ENCODE peak calls at places on chromosomes 2 and 18, in eight cellular contexts. R is fibroblast of mammary gland, E is right lobe of liver, B is Calu3, U is A549, D is neural progenitor cell, A is bronchial epithelial cell, G is heart left ventricle. Z is an unnamed sample.

GRCh38 chr2:85718885-85719487 is 24.8 kb downstream of the GNLY start:
- DNase-seq in R (no peak), E (peak), B (no peak), U (no peak), D (no peak), A (no peak), G (peak), Z (no peak)

GRCh38 chr18:3016584-3017292 is 3.8 kb upstream of the LPIN2 start:
- DNase-seq in R (peak), E (no peak), B (no peak), U (no peak), D (no peak), A (no peak), G (no peak), Z (no peak)

GRCh38 chr2:49616800-49617199 is 462.5 kb upstream of the FSHR start:
- DNase-seq in R (peak), E (no peak), B (peak), U (no peak), D (peak), A (peak), G (no peak), Z (no peak)

GRCh38 chr2:222753251-222753824 is 81.9 kb downstream of the MOGAT1 start:
- DNase-seq in R (peak), E (peak), B (no peak), U (no peak), D (peak), A (peak), G (peak), Z (no peak)

GRCh38 chr18:80166240-80166639 is 57.2 kb downstream of the ADNP2 start:
- DNase-seq in R (no peak), E (no peak), B (no peak), U (no peak), D (no peak), A (no peak), G (no peak), Z (no peak)

GRCh38 chr18:23302852-23303527 is 150.1 kb upstream of the RIOK3 start:
- DNase-seq in R (peak), E (no peak), B (no peak), U (no peak), D (no peak), A (peak), G (no peak), Z (no peak)

GRCh38 chr18:62324917-62325805 is at the start of gene TNFRSF11A:
- DNase-seq in R (peak), E (peak), B (peak), U (peak), D (peak), A (no peak), G (peak), Z (no peak)

GRCh38 chr2:145760781-145761649 is 1241.1 kb upstream of the ZEB2 start:
- DNase-seq in R (peak), E (no peak), B (peak), U (no peak), D (peak), A (peak), G (no peak), Z (no peak)

GRCh38 chr2:238306680-238306998 is 13.7 kb upstream of the TRAF3IP1 start:
- DNase-seq in R (no peak), E (peak), B (no peak), U (no peak), D (no peak), A (no peak), G (no peak), Z (peak)

GRCh38 chr2:238305965-238306679 is 14.2 kb upstream of the TRAF3IP1 start:
- DNase-seq in R (no peak), E (peak), B (no peak), U (no peak), D (no peak), A (no peak), G (no peak), Z (no peak)

GRCh38 chr2:238304116-238304515 is 15.7 kb upstream of the PER2 start:
- DNase-seq in R (no peak), E (peak), B (no peak), U (no peak), D (no peak), A (no peak), G (no peak), Z (peak)

GRCh38 chr2:238302751-238303150 is 14.3 kb upstream of the PER2 start:
- DNase-seq in R (no peak), E (no peak), B (no peak), U (no peak), D (no peak), A (no peak), G (no peak), Z (peak)

GRCh38 chr2:238305092-238305862 is 15.0 kb upstream of the TRAF3IP1 start:
- DNase-seq in R (no peak), E (no peak), B (no peak), U (no peak), D (no peak), A (peak), G (no peak), Z (peak)
- TF ChIP-seq CTCF in R (peak), E (peak), B (peak), U (peak), D (peak), A (peak), G (peak), Z (no peak)

DNA sequence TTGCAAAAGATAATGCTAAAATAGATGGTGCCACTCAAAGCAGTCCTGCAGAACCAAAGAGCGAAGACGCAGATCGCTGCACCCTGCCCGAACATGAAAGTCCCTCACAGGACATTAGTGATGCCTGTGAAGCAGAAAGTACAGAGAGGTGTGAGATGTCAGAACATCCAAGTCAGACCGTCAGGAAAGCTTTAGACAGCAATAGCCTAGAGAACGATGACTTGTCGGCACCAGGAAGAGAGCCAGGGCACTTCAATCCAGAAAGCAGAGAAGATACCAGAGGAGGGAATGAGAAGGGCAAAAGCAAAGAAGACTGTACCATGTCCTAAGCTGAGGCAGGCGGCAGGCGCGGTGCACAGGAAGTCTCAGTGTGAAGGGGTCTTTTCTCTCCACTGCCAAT is 34.8 kb upstream of the RBM44 start:
- DNase-seq in R (no peak), E (no peak), B (no peak), U (no peak), D (no peak), A (no peak), G (no peak), Z (no peak)
- TF ChIP-seq CTCF in R (no peak), E (no peak), B (no peak), U (no peak), D (no peak), A (no peak), G (no peak), Z (no peak)

GRCh38 chr2:101331202-101331601 is 22.7 kb upstream of the RNF149 start:
- DNase-seq in R (no peak), E (no peak), B (no peak), U (no peak), D (no peak), A (no peak), G (no peak), Z (no peak)

GRCh38 chr2:101330253-101330921 is 21.9 kb upstream of the RNF149 start:
- DNase-seq in R (no peak), E (no peak), B (peak), U (no peak), D (peak), A (no peak), G (peak), Z (no peak)

GRCh38 chr2:101328474-101329007 is 20.0 kb upstream of the RNF149 start:
- DNase-seq in R (peak), E (no peak), B (no peak), U (no peak), D (no peak), A (peak), G (peak), Z (no peak)

GRCh38 chr2:101329026-101329425 is 20.5 kb upstream of the RNF149 start:
- DNase-seq in R (no peak), E (no peak), B (no peak), U (no peak), D (no peak), A (peak), G (no peak), Z (no peak)

GRCh38 chr2:101332885-101333766 is 24.6 kb upstream of the RNF149 start:
- DNase-seq in R (no peak), E (no peak), B (no peak), U (no peak), D (no peak), A (no peak), G (no peak), Z (no peak)
- TF ChIP-seq CTCF in R (no peak), E (no peak), B (no peak), U (no peak), D (no peak), A (no peak), G (no peak), Z (no peak)

GRCh38 chr2:168246483-168247340 is 683 bp downstream of the STK39 start:
- DNase-seq in R (peak), E (peak), B (peak), U (peak), D (peak), A (peak), G (peak), Z (peak)
- TF ChIP-seq CTCF in R (no peak), E (peak), B (no peak), U (peak), D (peak), A (peak), G (peak), Z (no peak)

GRCh38 chr18:78445880-78446279 is 533.7 kb upstream of the SALL3 start:
- DNase-seq in R (no peak), E (no peak), B (no peak), U (no peak), D (no peak), A (no peak), G (no peak), Z (no peak)

GRCh38 chr18:78448106-78448505 is 531.5 kb upstream of the SALL3 start:
- DNase-seq in R (no peak), E (no peak), B (no peak), U (no peak), D (no peak), A (no peak), G (no peak), Z (no peak)
- TF ChIP-seq CTCF in R (no peak), E (no peak), B (no peak), U (no peak), D (peak), A (no peak), G (no peak), Z (no peak)

GRCh38 chr2:241273552-241273988 is 41.9 kb downstream of the HDLBP start:
- DNase-seq in R (no peak), E (no peak), B (no peak), U (no peak), D (peak), A (no peak), G (no peak), Z (no peak)
- TF ChIP-seq CTCF in R (no peak), E (no peak), B (no peak), U (no peak), D (peak), A (no peak), G (no peak), Z (no peak)

DNA sequence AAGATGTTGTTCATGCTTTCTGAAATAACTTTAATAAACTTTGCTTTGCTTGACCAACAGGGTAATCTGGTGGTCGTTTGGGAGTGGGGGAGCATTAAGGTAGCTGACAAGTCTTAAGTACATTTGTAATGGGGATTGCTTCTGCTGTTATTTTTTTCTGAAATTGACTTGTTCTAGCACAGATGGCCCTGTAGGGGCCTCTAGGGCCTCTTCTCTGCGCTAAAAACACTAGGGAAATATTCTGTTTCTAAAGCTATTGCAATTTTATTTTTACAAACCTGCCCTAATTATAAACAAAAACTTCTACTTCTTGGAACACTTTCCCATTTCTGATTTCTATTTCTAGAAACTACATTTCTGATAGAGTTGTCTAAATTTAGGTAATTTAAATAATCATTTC is 191.3 kb upstream of the KCNJ3 start:
- DNase-seq in R (no peak), E (no peak), B (no peak), U (no peak), D (no peak), A (no peak), G (no peak), Z (no peak)
- TF ChIP-seq CTCF in R (no peak), E (no peak), B (no peak), U (no peak), D (peak), A (no peak), G (no peak), Z (no peak)

GRCh38 chr2:128090909-128091690 is at the start of gene UGGT1:
- DNase-seq in R (peak), E (peak), B (peak), U (peak), D (peak), A (peak), G (peak), Z (peak)
- TF ChIP-seq CTCF in R (no peak), E (no peak), B (no peak), U (no peak), D (no peak), A (no peak), G (no peak), Z (no peak)

GRCh38 chr2:168431301-168432024 is 24.6 kb upstream of the CERS6 start:
- DNase-seq in R (no peak), E (no peak), B (no peak), U (no peak), D (no peak), A (no peak), G (no peak), Z (no peak)
- TF ChIP-seq CTCF in R (no peak), E (no peak), B (no peak), U (no peak), D (no peak), A (no peak), G (no peak), Z (no peak)

Z was measured in sigmoid colon.